ENCODE peak calls at places on chromosome 18, in seven cellular contexts. Q, J, D, U, Y, W and R are unnamed samples. For H3K4me1 and H3K9me3, the result is how much of the 10 kb centered on the place peaks cover.

GRCh38 chr18:7094432-7094831 is 23.2 kb downstream of the LAMA1 start:
- DNase-seq in W (no peak), Y (no peak), D (no peak), Q (no peak), U (no peak), J (no peak), R (no peak)

GRCh38 chr18:37230762-37231161 is 334.8 kb downstream of the CELF4 start:
- DNase-seq in U (no peak), J (no peak), D (no peak), Q (no peak), Y (no peak), W (no peak), R (no peak)

GRCh38 chr18:13551841-13552733 is 174.3 kb downstream of the FAM210A start:
- DNase-seq in Y (no peak), Q (no peak), W (no peak), U (no peak), J (no peak), D (no peak), R (no peak)

GRCh38 chr18:60209042-60209441 is 163.5 kb downstream of the MC4R start:
- DNase-seq in W (no peak), J (no peak), D (no peak), Q (no peak), Y (no peak), U (no peak), R (no peak)

GRCh38 chr18:52992041-52992440 is 652.0 kb downstream of the DCC start:
- DNase-seq in J (peak), Y (no peak), W (no peak), D (no peak), Q (no peak), U (no peak), R (no peak)

GRCh38 chr18:11658989-11659388 is 30.1 kb upstream of the GNAL start:
- DNase-seq in Q (peak), U (no peak), Y (no peak), W (no peak), D (no peak), J (peak), R (no peak)

GRCh38 chr18:63848159-63848558 is 39.3 kb upstream of the SERPINB2 start:
- DNase-seq in D (no peak), Q (peak), U (peak), J (peak), W (no peak), Y (peak), R (peak)

GRCh38 chr18:54222922-54223567 is 1.4 kb downstream of the MBD2 start:
- DNase-seq in Y (no peak), Q (no peak), D (peak), W (peak), J (peak), U (no peak), R (no peak)

GRCh38 chr18:79875531-79875919 is 75.9 kb downstream of the SLC66A2 start:
- DNase-seq in Q (no peak), W (no peak), U (no peak), J (no peak), Y (no peak), D (no peak), R (no peak)

GRCh38 chr18:28039078-28039477 is 137.9 kb downstream of the CDH2 start:
- DNase-seq in J (peak), Y (peak), Q (peak), D (no peak), W (no peak), U (peak), R (no peak)
- H3K4me1 ChIP-seq in J (under half), Y (under half), Q (under half), D (under half), W (under half), U (under half), R (half or more)

GRCh38 chr18:32303400-32303799 is 113.6 kb downstream of the MEP1B start:
- DNase-seq in Y (no peak), J (no peak), Q (no peak), W (no peak), U (no peak), D (no peak), R (no peak)

GRCh38 chr18:32302806-32303205 is 113.0 kb downstream of the MEP1B start:
- DNase-seq in Q (no peak), Y (no peak), W (no peak), J (no peak), U (no peak), D (no peak), R (no peak)

GRCh38 chr18:32310119-32310518 is 120.3 kb downstream of the MEP1B start:
- DNase-seq in D (no peak), U (no peak), Y (peak), W (no peak), J (peak), Q (no peak), R (no peak)

DNA sequence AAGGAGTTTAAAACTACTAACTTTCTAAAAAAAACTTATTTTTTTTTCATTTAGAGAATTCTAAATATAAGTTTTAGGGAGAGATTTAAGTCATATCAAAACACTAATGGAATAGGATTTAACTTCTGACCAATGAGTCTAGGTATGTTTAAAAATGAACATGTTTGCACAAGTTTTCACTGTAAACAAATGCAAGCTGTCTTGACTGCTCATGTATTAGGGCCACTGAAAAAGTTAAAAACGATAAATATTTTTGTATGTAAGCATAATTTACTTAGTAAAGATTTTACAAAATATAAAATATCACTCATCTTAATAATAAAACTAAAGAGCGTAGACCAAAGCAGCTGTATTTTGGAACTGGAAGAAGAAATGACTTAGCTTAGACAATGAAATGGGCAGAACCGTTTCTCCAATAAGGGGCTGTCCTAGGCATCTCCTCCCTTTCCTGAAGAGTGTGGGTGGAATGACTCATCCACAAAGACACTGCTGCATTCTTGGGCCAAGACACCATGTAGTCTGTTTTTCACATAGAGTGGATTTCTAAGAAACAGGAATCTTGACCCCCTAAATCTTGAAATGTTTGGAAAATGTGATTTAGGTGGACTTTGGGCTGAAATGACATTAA is 118.8 kb downstream of the MEP1B start:
- DNase-seq in D (no peak), W (no peak), Y (peak), U (peak), J (peak), Q (peak), R (no peak)
- H3K4me3 ChIP-seq in D (no peak), W (no peak), Y (no peak), U (no peak), J (no peak), Q (peak), R (no peak)

DNA sequence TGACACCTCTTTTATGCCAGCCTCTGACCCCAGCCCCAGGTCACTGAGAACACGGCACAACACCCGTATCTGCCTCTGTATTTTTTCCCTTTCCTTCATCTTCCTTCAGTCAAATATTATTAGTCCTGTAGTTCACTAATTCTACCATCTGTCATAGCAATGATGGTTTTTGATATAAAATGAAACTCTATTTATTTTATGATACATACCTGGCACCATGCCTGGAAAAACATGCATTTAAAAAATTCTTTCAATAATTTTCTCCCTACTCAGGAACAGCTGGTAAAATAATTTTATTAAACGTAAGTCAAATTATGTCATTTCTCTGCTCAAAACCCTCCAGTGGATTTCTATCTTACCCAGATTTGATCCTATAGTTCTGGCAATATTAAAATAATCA is 224.7 kb downstream of the CDH7 start:
- DNase-seq in Y (no peak), J (no peak), Q (no peak), U (peak), W (no peak), D (no peak), R (no peak)
- H3K9me3 ChIP-seq in Y (under half), J (under half), Q (under half), U (under half), W (under half), D (under half), R (under half)

DNA sequence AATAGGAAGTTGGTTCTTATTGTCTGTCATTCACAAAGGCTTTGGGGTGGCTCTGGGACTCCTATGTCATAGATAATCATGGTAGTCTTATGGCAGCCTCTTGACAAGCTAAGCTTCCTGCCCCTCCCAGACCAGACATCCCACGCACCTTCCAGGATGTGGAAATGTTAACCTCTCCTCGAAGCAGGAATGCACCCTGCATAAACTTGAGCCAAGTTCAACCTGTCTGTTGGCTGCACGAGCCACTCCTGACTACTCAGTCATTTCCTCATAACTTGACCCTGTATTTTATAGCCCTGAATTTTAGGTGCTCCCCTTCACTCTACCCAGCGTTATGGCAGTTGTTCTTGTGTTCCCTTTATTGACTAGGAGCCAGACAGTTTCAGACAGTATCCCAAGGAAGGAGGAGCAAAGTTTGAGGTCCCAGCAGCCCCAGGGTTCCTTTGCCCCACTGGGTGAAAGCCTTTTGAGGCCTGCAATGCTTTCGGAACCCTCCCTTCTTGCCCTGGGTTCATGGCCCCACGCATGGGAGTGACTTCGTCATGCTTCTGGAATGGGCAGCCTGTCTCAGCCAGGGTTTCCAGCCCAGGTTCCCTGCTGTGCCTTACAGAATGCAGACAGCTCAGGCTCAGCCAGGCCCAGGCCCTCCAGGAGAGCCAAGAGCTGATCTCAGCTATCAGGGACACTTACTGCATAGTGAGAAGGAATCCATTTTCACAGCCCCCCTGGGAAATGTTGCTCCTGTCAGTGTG is 15.6 kb upstream of the INO80C start:
- DNase-seq in Q (peak), J (peak), Y (peak), D (no peak), W (no peak), U (no peak), R (no peak)
- H3K4me1 ChIP-seq in Q (under half), J (under half), Y (under half), D (under half), W (under half), U (under half), R (under half)

GRCh38 chr18:58846325-58846724 is 18.4 kb upstream of the ZNF532 start:
- DNase-seq in D (no peak), J (no peak), Q (no peak), U (no peak), W (no peak), Y (no peak), R (peak)

GRCh38 chr18:58845913-58846312 is 18.8 kb upstream of the ZNF532 start:
- DNase-seq in U (no peak), Q (no peak), Y (no peak), D (no peak), J (no peak), W (no peak), R (peak)

GRCh38 chr18:58848685-58849084 is 16.0 kb upstream of the ZNF532 start:
- DNase-seq in J (no peak), Q (peak), W (no peak), Y (peak), D (no peak), U (no peak), R (no peak)

GRCh38 chr18:58844871-58845270 is 19.8 kb upstream of the ZNF532 start:
- DNase-seq in Q (no peak), U (no peak), Y (no peak), J (no peak), D (no peak), W (no peak), R (peak)

GRCh38 chr18:58847383-58848071 is 17.1 kb upstream of the ZNF532 start:
- DNase-seq in J (no peak), W (no peak), Y (no peak), D (no peak), U (peak), Q (no peak), R (peak)
- H3K4me3 ChIP-seq in J (no peak), W (no peak), Y (peak), D (no peak), U (no peak), Q (no peak), R (no peak)

GRCh38 chr18:68766433-68766832 is 31.4 kb upstream of the CCDC102B start:
- DNase-seq in J (no peak), Q (no peak), U (no peak), W (no peak), D (no peak), Y (peak), R (no peak)

GRCh38 chr18:68769423-68769822 is 28.5 kb upstream of the CCDC102B start:
- DNase-seq in J (no peak), Y (no peak), D (no peak), Q (no peak), U (no peak), W (no peak), R (no peak)

DNA sequence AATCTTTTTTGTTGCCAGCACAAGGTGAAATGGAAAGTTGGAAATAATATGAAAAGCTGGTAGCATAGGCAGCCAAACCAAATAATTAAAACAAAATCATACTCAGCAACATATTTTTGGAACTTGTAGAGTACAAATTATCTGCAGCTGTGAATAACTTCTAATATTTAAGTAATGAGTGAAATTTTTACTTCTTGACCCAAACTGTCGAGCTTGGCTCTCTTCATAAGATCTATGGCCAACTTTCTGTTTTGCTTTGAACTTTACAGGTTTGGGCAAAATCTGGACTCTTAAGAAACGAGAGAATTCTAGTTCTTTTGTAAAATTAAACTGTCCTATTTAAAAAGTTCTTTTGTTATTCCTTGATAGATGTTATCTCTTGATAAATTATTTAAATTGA is 25.6 kb upstream of the CCDC102B start:
- DNase-seq in Q (no peak), Y (no peak), W (no peak), J (no peak), D (no peak), U (no peak), R (no peak)
- H3K9me3 ChIP-seq in Q (under half), Y (under half), W (under half), J (under half), D (under half), U (under half), R (under half)

DNA sequence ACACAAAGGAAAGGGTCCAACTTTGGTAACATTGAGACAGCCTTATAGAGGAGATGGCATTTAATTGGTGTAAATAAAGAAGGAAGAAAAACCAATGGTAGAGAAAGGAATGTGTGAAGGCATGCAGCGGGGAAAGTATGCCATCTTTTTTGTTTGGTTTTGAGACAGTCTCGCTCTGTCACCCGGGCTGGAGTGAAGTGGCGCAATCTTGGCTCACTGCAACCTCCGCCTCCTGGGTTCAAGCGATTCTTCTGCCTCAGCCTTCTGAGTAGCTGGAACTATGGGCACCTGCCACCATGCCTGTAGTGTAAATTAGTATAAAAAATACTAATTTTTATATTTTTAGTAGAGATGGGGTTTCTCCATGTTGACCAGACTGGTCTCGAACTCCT is 6.4 kb downstream of the RIOK3 start:
- DNase-seq in J (no peak), D (no peak), Y (no peak), U (no peak), W (no peak), Q (no peak), R (no peak)
- H3K4me1 ChIP-seq in J (under half), D (half or more), Y (under half), U (under half), W (half or more), Q (under half), R (under half)

GRCh38 chr18:9336827-9337226 is 2.3 kb downstream of the TWSG1 start:
- DNase-seq in J (no peak), D (no peak), W (no peak), Q (no peak), U (no peak), Y (no peak), R (no peak)
- H3K4me3 ChIP-seq in J (no peak), D (no peak), W (no peak), Q (no peak), U (no peak), Y (no peak), R (no peak)

GRCh38 chr18:78649421-78649820 is 330.2 kb upstream of the SALL3 start:
- DNase-seq in D (no peak), J (no peak), W (no peak), Y (no peak), Q (no peak), U (no peak), R (no peak)
- H3K9me3 ChIP-seq in D (under half), J (under half), W (under half), Y (under half), Q (under half), U (under half), R (under half)